ENCODE peak calls at places on chromosomes 5 and 9, in six cellular contexts. One of them, this sample, is unnamed.

GRCh38 chr5:120604898-120605297 is 140.8 kb downstream of the PRR16 start:
- DNase-seq in KBM-7: no peak
- DNase-seq in anterior cingulate cortex: no peak
- DNase-seq in stimulated activated CD4-positive, alpha-beta T cell treated with anti-CD3 and anti-CD28 coated beads, Interleukin-2, amount 100 ng/mL, for 48 hours: no peak
- DNase-seq in A673: no peak
- DNase-seq in M059J: peak; percentile 96
- DNase-seq in this sample: peak; percentile 87

GRCh38 chr9:32251539-32251938 is 132.9 kb upstream of the ACO1 start:
- DNase-seq in KBM-7: peak; percentile 54
- DNase-seq in anterior cingulate cortex: peak; percentile 3
- DNase-seq in stimulated activated CD4-positive, alpha-beta T cell treated with anti-CD3 and anti-CD28 coated beads, Interleukin-2, amount 100 ng/mL, for 48 hours: peak; percentile 8
- DNase-seq in A673: peak; percentile 65
- DNase-seq in M059J: peak; percentile 78
- DNase-seq in this sample: peak; percentile 85

GRCh38 chr5:1003296-1003937 is 5.2 kb upstream of the NKD2 start:
- DNase-seq in KBM-7: no peak
- DNase-seq in anterior cingulate cortex: no peak
- DNase-seq in stimulated activated CD4-positive, alpha-beta T cell treated with anti-CD3 and anti-CD28 coated beads, Interleukin-2, amount 100 ng/mL, for 48 hours: no peak
- DNase-seq in A673: no peak
- DNase-seq in M059J: peak; percentile 74
- DNase-seq in this sample: peak; percentile 93

GRCh38 chr5:138503487-138504270 is 38.4 kb downstream of the EGR1 start:
- DNase-seq in KBM-7: peak; percentile 75
- DNase-seq in anterior cingulate cortex: no peak
- DNase-seq in stimulated activated CD4-positive, alpha-beta T cell treated with anti-CD3 and anti-CD28 coated beads, Interleukin-2, amount 100 ng/mL, for 48 hours: no peak
- DNase-seq in A673: peak; percentile 80
- DNase-seq in M059J: peak; percentile 66
- DNase-seq in this sample: peak; percentile 86

GRCh38 chr5:40784027-40784653 is 14.0 kb downstream of the PRKAA1 start:
- DNase-seq in KBM-7: no peak
- DNase-seq in anterior cingulate cortex: no peak
- DNase-seq in stimulated activated CD4-positive, alpha-beta T cell treated with anti-CD3 and anti-CD28 coated beads, Interleukin-2, amount 100 ng/mL, for 48 hours: no peak
- DNase-seq in A673: no peak
- DNase-seq in M059J: no peak
- DNase-seq in this sample: no peak

GRCh38 chr9:34559616-34560546 is 29.6 kb downstream of the CNTFR start:
- DNase-seq in KBM-7: no peak
- DNase-seq in anterior cingulate cortex: no peak
- DNase-seq in stimulated activated CD4-positive, alpha-beta T cell treated with anti-CD3 and anti-CD28 coated beads, Interleukin-2, amount 100 ng/mL, for 48 hours: no peak
- DNase-seq in A673: no peak
- DNase-seq in M059J: peak; percentile 21
- DNase-seq in this sample: peak; percentile 50

GRCh38 chr9:100196215-100196614 is 97.2 kb downstream of the INVS start:
- DNase-seq in KBM-7: no peak
- DNase-seq in anterior cingulate cortex: no peak
- DNase-seq in stimulated activated CD4-positive, alpha-beta T cell treated with anti-CD3 and anti-CD28 coated beads, Interleukin-2, amount 100 ng/mL, for 48 hours: no peak
- DNase-seq in A673: no peak
- DNase-seq in M059J: no peak
- DNase-seq in this sample: no peak

GRCh38 chr5:72955143-72955767 is 586 bp upstream of the FCHO2 start:
- DNase-seq in KBM-7: no peak
- DNase-seq in anterior cingulate cortex: no peak
- DNase-seq in stimulated activated CD4-positive, alpha-beta T cell treated with anti-CD3 and anti-CD28 coated beads, Interleukin-2, amount 100 ng/mL, for 48 hours: no peak
- DNase-seq in A673: no peak
- DNase-seq in M059J: peak; percentile 81
- DNase-seq in this sample: no peak

GRCh38 chr5:109907751-109908150 is 218.0 kb downstream of the MAN2A1 start:
- DNase-seq in KBM-7: no peak
- DNase-seq in anterior cingulate cortex: no peak
- DNase-seq in stimulated activated CD4-positive, alpha-beta T cell treated with anti-CD3 and anti-CD28 coated beads, Interleukin-2, amount 100 ng/mL, for 48 hours: no peak
- DNase-seq in A673: peak; percentile 10
- DNase-seq in M059J: peak; percentile 35
- DNase-seq in this sample: peak; percentile 78

GRCh38 chr9:136831002-136831719 is 11.1 kb upstream of the AJM1 start:
- DNase-seq in KBM-7: no peak
- DNase-seq in anterior cingulate cortex: no peak
- DNase-seq in stimulated activated CD4-positive, alpha-beta T cell treated with anti-CD3 and anti-CD28 coated beads, Interleukin-2, amount 100 ng/mL, for 48 hours: no peak
- DNase-seq in A673: no peak
- DNase-seq in M059J: no peak
- DNase-seq in this sample: no peak

GRCh38 chr5:159100928-159101646 is 1.4 kb upstream of the EBF1 start:
- DNase-seq in KBM-7: no peak
- DNase-seq in anterior cingulate cortex: no peak
- DNase-seq in stimulated activated CD4-positive, alpha-beta T cell treated with anti-CD3 and anti-CD28 coated beads, Interleukin-2, amount 100 ng/mL, for 48 hours: no peak
- DNase-seq in A673: no peak
- DNase-seq in M059J: no peak
- DNase-seq in this sample: no peak

GRCh38 chr5:141686648-141687416 is 4.8 kb upstream of the ARAP3 start:
- DNase-seq in KBM-7: no peak
- DNase-seq in anterior cingulate cortex: no peak
- DNase-seq in stimulated activated CD4-positive, alpha-beta T cell treated with anti-CD3 and anti-CD28 coated beads, Interleukin-2, amount 100 ng/mL, for 48 hours: no peak
- DNase-seq in A673: no peak
- DNase-seq in M059J: no peak
- DNase-seq in this sample: no peak

GRCh38 chr9:69675563-69675962 is 3.4 kb upstream of the APBA1 start:
- DNase-seq in KBM-7: no peak
- DNase-seq in anterior cingulate cortex: no peak
- DNase-seq in stimulated activated CD4-positive, alpha-beta T cell treated with anti-CD3 and anti-CD28 coated beads, Interleukin-2, amount 100 ng/mL, for 48 hours: no peak
- DNase-seq in A673: no peak
- DNase-seq in M059J: no peak
- DNase-seq in this sample: peak; percentile 57

GRCh38 chr5:73673161-73673591 is 47.2 kb downstream of the ARHGEF28 start:
- DNase-seq in KBM-7: no peak
- DNase-seq in anterior cingulate cortex: no peak
- DNase-seq in stimulated activated CD4-positive, alpha-beta T cell treated with anti-CD3 and anti-CD28 coated beads, Interleukin-2, amount 100 ng/mL, for 48 hours: no peak
- DNase-seq in A673: peak; percentile 48
- DNase-seq in M059J: peak; percentile 83
- DNase-seq in this sample: peak; percentile 70